ENCODE peak calls at places on chromosomes 5 and 9, in four cellular contexts. Y is HepG2, O is K562, F is SK-N-SH. P is an unnamed sample.

GRCh38 chr9:94150890-94151660 is 66.8 kb downstream of the PTPDC1 start:
- DNase-seq in Y (peak; percentile 27), F (no peak), O (no peak), P (no peak)

GRCh38 chr9:132235894-132236661 is 74.2 kb downstream of the NTNG2 start:
- DNase-seq in F (peak; percentile 85), O (peak; percentile 80), Y (peak; percentile 46), P (no peak)

GRCh38 chr9:100087218-100087617 is 11.6 kb downstream of the ERP44 start:
- DNase-seq in Y (no peak), F (no peak), O (no peak), P (no peak)

GRCh38 chr5:68214472-68215207 is 916 bp upstream of the PIK3R1 start:
- DNase-seq in F (peak; percentile 14), Y (no peak), O (peak; percentile 50), P (no peak)

GRCh38 chr5:157450024-157450423 is 10.0 kb upstream of the NIPAL4 start:
- DNase-seq in F (no peak), Y (no peak), O (no peak), P (no peak)

GRCh38 chr5:17679597-17680187 is 45.4 kb downstream of the TAF11L14 start:
- DNase-seq in Y (no peak), O (no peak), F (no peak), P (no peak)

GRCh38 chr5:67353500-67353931 is 156.9 kb upstream of the CD180 start:
- DNase-seq in F (no peak), O (no peak), Y (no peak), P (no peak)

GRCh38 chr9:128026255-128027165 is 40.6 kb downstream of the NAIF1 start:
- DNase-seq in O (no peak), Y (no peak), F (peak; percentile 39), P (peak; percentile 86)

GRCh38 chr5:180898621-180899246 is at the start of gene BTNL8:
- DNase-seq in Y (no peak), F (no peak), O (no peak), P (no peak)

GRCh38 chr9:21812945-21813568 is 10.6 kb downstream of the MTAP start:
- DNase-seq in Y (peak; percentile 51), O (no peak), F (peak; percentile 69), P (no peak)

GRCh38 chr5:125176005-125176390 is 429.6 kb upstream of the ZNF608 start:
- DNase-seq in F (no peak), Y (no peak), O (no peak), P (no peak)

GRCh38 chr5:175685701-175686350 is 28.0 kb downstream of the HRH2 start:
- DNase-seq in Y (no peak), F (no peak), O (no peak), P (no peak)

GRCh38 chr5:76016258-76016657 is 66.9 kb upstream of the SV2C start:
- DNase-seq in F (no peak), Y (no peak), O (no peak), P (no peak)

GRCh38 chr5:25618821-25619220 is 974.0 kb upstream of the CDH10 start:
- DNase-seq in F (no peak), O (no peak), Y (no peak), P (no peak)

GRCh38 chr9:72728031-72728770 is 206.8 kb downstream of the TMC1 start:
- DNase-seq in O (no peak), F (no peak), Y (no peak), P (no peak)

GRCh38 chr9:4375424-4376195 is 75.7 kb upstream of the GLIS3 start:
- DNase-seq in F (peak; percentile 27), Y (no peak), O (no peak), P (no peak)

GRCh38 chr5:77908787-77909186 is 132.6 kb upstream of the TBCA start:
- DNase-seq in F (no peak), O (no peak), Y (no peak), P (no peak)

GRCh38 chr9:127966416-127967150 is 14.2 kb downstream of the EEIG1 start:
- DNase-seq in F (peak; percentile 57), O (no peak), Y (no peak), P (no peak)

GRCh38 chr5:106408141-106408540 is 1262.6 kb downstream of the EFNA5 start:
- DNase-seq in F (no peak), Y (no peak), O (no peak), P (no peak)

GRCh38 chr9:4821994-4822544 is 29.3 kb downstream of the RCL1 start:
- DNase-seq in O (no peak), F (no peak), Y (no peak), P (no peak)

GRCh38 chr9:91966503-91966902 is 16.5 kb upstream of the ROR2 start:
- DNase-seq in Y (no peak), F (no peak), O (no peak), P (no peak)

GRCh38 chr5:180799194-180799593 is 3.4 kb downstream of the MGAT1 start:
- DNase-seq in Y (no peak), O (no peak), F (no peak), P (no peak)

GRCh38 chr5:61620660-61621650 is 288.9 kb downstream of the ZSWIM6 start:
- DNase-seq in O (no peak), Y (no peak), F (no peak), P (no peak)

GRCh38 chr5:176870110-176870591 is 29.0 kb downstream of the HK3 start:
- DNase-seq in O (peak; percentile 84), Y (peak; percentile 51), F (peak; percentile 84), P (no peak)

GRCh38 chr5:142826093-142826492 is 55.9 kb downstream of the ARHGAP26 start:
- DNase-seq in F (no peak), Y (no peak), O (no peak), P (no peak)

GRCh38 chr5:178590141-178590923 is at the start of gene COL23A1:
- DNase-seq in F (peak; percentile 90), O (peak; percentile 66), Y (no peak), P (no peak)

GRCh38 chr5:54362992-54363630 is 52.7 kb upstream of the ARL15 start:
- DNase-seq in F (no peak), Y (no peak), O (no peak), P (no peak)

GRCh38 chr9:104795082-104795481 is 31.2 kb downstream of the NIPSNAP3B start:
- DNase-seq in F (no peak), O (no peak), Y (no peak), P (no peak)
- TF ChIP-seq NFIC in F (no peak), O (no peak), Y (no peak), P (no peak)

GRCh38 chr9:131019387-131020239 is 10.6 kb downstream of the LAMC3 start:
- DNase-seq in Y (no peak), F (peak; percentile 58), O (peak; percentile 70), P (no peak)
- TF ChIP-seq NFIC in Y (no peak), F (no peak), O (no peak), P (no peak)

GRCh38 chr5:38535281-38535750 is 21.1 kb downstream of the LIFR start:
- DNase-seq in Y (peak; percentile 70), F (no peak), O (no peak), P (no peak)

GRCh38 chr5:38538161-38538560 is 18.3 kb downstream of the LIFR start:
- DNase-seq in F (no peak), Y (no peak), O (no peak), P (no peak)

GRCh38 chr5:38536968-38537367 is 19.5 kb downstream of the LIFR start:
- DNase-seq in Y (no peak), F (no peak), O (no peak), P (no peak)

GRCh38 chr5:38535845-38536244 is 20.6 kb downstream of the LIFR start:
- DNase-seq in O (no peak), F (no peak), Y (peak; percentile 70), P (no peak)

DNA sequence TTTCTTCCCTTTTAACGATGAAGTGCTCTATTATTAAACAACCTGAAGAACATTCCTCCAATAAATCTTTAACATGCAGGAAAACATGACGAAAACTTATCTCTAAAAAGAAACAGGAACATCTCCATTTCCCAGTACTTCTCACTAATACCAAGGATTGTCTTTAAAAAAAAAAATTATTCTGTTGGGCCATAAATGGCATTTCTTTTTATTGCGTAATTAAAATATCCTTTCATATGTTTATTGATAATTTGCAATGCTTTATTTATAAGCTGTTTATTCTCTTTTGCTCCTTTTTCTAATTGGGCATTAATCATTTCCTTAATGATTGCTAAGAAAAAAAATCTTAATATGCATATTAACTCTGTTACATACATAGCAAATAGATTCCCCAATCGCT is 18.9 kb downstream of the LIFR start:
- DNase-seq in O (no peak), F (no peak), Y (no peak), P (no peak)
- TF ChIP-seq NFIC in O (no peak), F (no peak), Y (no peak), P (no peak)

DNA sequence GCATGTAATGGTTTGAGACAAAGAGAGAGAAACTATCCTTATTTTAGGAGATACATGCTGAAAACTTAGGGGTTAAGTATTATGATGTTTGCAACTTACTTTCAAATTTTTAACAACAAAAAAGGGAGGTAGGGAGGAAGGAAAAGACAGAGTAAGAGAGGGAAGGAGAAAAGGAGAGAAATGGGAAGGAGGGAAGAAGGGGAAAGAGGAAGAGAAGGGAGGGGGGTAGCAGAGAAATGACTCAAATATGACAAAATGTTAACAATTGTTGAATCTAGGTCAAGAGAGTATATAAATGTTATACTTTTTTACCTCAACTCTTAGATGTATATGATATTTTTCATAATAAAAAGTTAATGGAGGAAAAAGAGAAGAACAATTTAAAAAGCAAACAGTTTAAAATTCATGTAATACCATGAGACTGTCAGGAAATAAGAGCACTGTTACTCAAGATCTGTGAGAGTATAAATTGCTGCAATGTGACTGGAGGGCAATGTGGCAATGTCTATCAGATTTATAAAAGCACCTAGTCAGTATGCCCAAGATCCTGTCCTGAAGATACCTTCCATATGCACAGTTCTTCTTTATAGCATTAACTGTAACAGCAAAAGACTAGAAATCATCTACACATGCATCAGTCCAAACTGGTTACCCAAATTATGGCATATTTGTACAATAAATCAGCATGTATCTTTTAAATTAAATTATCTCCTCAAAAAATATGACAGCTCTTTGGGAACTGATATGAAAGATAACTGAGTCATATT is 16.3 kb downstream of the FBXW11 start:
- DNase-seq in F (no peak), Y (no peak), O (no peak), P (no peak)
- TF ChIP-seq NFIC in F (no peak), Y (no peak), O (no peak), P (no peak)

DNA sequence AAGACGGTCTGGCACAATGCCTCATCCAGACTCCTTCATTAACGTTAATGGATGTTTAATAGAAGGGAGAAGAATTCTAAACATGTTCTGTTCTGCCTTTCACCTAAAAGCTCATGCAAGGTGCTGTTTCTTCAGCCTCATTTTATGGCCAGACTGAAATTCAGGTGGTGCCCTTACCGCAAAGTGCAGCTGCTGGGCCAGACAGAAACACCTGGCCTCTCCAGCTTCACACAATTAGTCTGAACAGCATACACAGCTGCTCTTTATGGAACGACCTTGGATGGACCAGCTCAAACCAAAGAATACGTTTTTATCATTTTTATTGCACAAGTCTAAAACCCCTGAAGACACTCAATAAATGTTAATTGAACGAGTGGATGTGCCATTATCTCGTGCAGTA is 4.6 kb downstream of the SNCAIP start:
- DNase-seq in F (no peak), Y (no peak), O (no peak), P (no peak)
- TF ChIP-seq NFIC in F (no peak), Y (no peak), O (no peak), P (no peak)

GRCh38 chr5:43313854-43314457 is 744 bp upstream of the HMGCS1 start:
- DNase-seq in Y (no peak), F (no peak), O (no peak), P (no peak)
- TF ChIP-seq NFIC in Y (no peak), F (no peak), O (peak; percentile 74), P (no peak)

P was measured in GM12878.